ENCODE peak calls at places on chromosomes 2 and 18, in five cellular contexts. One of them, this sample, is unnamed.

GRCh38 chr18:79575891-79576685 is 103.5 kb upstream of the CTDP1 start:
- DNase-seq in fibroblast of pulmonary artery: peak; percentile 63
- DNase-seq in brain microvascular endothelial cell: peak; percentile 26
- DNase-seq in colonic mucosa: no peak
- DNase-seq in breast epithelium: peak; percentile 67
- DNase-seq in this sample: peak; percentile 18

GRCh38 chr2:236117396-236117795 is 50.8 kb downstream of the GBX2 start:
- DNase-seq in colonic mucosa: no peak
- DNase-seq in brain microvascular endothelial cell: no peak
- DNase-seq in fibroblast of pulmonary artery: no peak
- DNase-seq in breast epithelium: no peak
- DNase-seq in this sample: no peak

GRCh38 chr18:36511791-36512352 is 214.4 kb downstream of the FHOD3 start:
- DNase-seq in breast epithelium: no peak
- DNase-seq in brain microvascular endothelial cell: no peak
- DNase-seq in fibroblast of pulmonary artery: peak; percentile 69
- DNase-seq in colonic mucosa: peak; percentile 50
- DNase-seq in this sample: no peak

GRCh38 chr2:11140492-11140891 is 14.8 kb upstream of the SLC66A3 start:
- DNase-seq in breast epithelium: no peak
- DNase-seq in colonic mucosa: no peak
- DNase-seq in fibroblast of pulmonary artery: no peak
- DNase-seq in brain microvascular endothelial cell: peak; percentile 22
- DNase-seq in this sample: no peak

GRCh38 chr2:164439885-164440284 is 181.4 kb downstream of the GRB14 start:
- DNase-seq in breast epithelium: no peak
- DNase-seq in colonic mucosa: no peak
- DNase-seq in fibroblast of pulmonary artery: no peak
- DNase-seq in brain microvascular endothelial cell: no peak
- DNase-seq in this sample: no peak

GRCh38 chr2:177730363-177730762 is 337.8 kb downstream of the AGPS start:
- DNase-seq in fibroblast of pulmonary artery: no peak
- DNase-seq in brain microvascular endothelial cell: no peak
- DNase-seq in colonic mucosa: no peak
- DNase-seq in breast epithelium: no peak
- DNase-seq in this sample: no peak

GRCh38 chr2:143157001-143157798 is 28.0 kb downstream of the ARHGAP15 start:
- DNase-seq in colonic mucosa: no peak
- DNase-seq in fibroblast of pulmonary artery: no peak
- DNase-seq in breast epithelium: no peak
- DNase-seq in brain microvascular endothelial cell: no peak
- DNase-seq in this sample: no peak

GRCh38 chr2:170715062-170715931 is at the start of gene SP5:
- DNase-seq in colonic mucosa: peak; percentile 65
- DNase-seq in fibroblast of pulmonary artery: peak; percentile 35
- DNase-seq in breast epithelium: peak; percentile 52
- DNase-seq in brain microvascular endothelial cell: peak; percentile 20
- DNase-seq in this sample: no peak

GRCh38 chr2:37456479-37456878 is 112.0 kb downstream of the QPCT start:
- DNase-seq in colonic mucosa: no peak
- DNase-seq in breast epithelium: no peak
- DNase-seq in fibroblast of pulmonary artery: no peak
- DNase-seq in brain microvascular endothelial cell: no peak
- DNase-seq in this sample: no peak

GRCh38 chr2:30410217-30410616 is 36.8 kb upstream of the LCLAT1 start:
- DNase-seq in fibroblast of pulmonary artery: peak; percentile 39
- DNase-seq in colonic mucosa: no peak
- DNase-seq in breast epithelium: no peak
- DNase-seq in brain microvascular endothelial cell: peak; percentile 55
- DNase-seq in this sample: no peak

GRCh38 chr2:96082211-96083063 is 33.9 kb downstream of the ADRA2B start:
- DNase-seq in brain microvascular endothelial cell: no peak
- DNase-seq in fibroblast of pulmonary artery: no peak
- DNase-seq in breast epithelium: no peak
- DNase-seq in colonic mucosa: peak; percentile 12
- DNase-seq in this sample: no peak

GRCh38 chr2:30662268-30663131 is 144.7 kb downstream of the CAPN13 start:
- DNase-seq in breast epithelium: no peak
- DNase-seq in fibroblast of pulmonary artery: no peak
- DNase-seq in colonic mucosa: peak; percentile 44
- DNase-seq in brain microvascular endothelial cell: peak; percentile 59
- DNase-seq in this sample: no peak

GRCh38 chr2:74205586-74205985 is 7.2 kb downstream of the MTHFD2 start:
- DNase-seq in brain microvascular endothelial cell: no peak
- DNase-seq in breast epithelium: peak; percentile 86
- DNase-seq in colonic mucosa: peak; percentile 82
- DNase-seq in fibroblast of pulmonary artery: no peak
- DNase-seq in this sample: no peak

GRCh38 chr2:241842620-241843211 is 16.0 kb downstream of the PDCD1 start:
- DNase-seq in fibroblast of pulmonary artery: no peak
- DNase-seq in brain microvascular endothelial cell: no peak
- DNase-seq in breast epithelium: peak; percentile 51
- DNase-seq in colonic mucosa: no peak
- DNase-seq in this sample: no peak

GRCh38 chr2:9099341-9099751 is 95.9 kb upstream of the MBOAT2 start:
- DNase-seq in fibroblast of pulmonary artery: no peak
- DNase-seq in breast epithelium: no peak
- DNase-seq in brain microvascular endothelial cell: peak; percentile 63
- DNase-seq in colonic mucosa: no peak
- DNase-seq in this sample: no peak

GRCh38 chr18:59902180-59902992 is 2.6 kb downstream of the PMAIP1 start:
- DNase-seq in breast epithelium: no peak
- DNase-seq in brain microvascular endothelial cell: no peak
- DNase-seq in colonic mucosa: no peak
- DNase-seq in fibroblast of pulmonary artery: peak; percentile 62
- DNase-seq in this sample: no peak

GRCh38 chr2:190554357-190555006 is 20.0 kb upstream of the NEMP2 start:
- DNase-seq in breast epithelium: no peak
- DNase-seq in colonic mucosa: no peak
- DNase-seq in brain microvascular endothelial cell: no peak
- DNase-seq in fibroblast of pulmonary artery: no peak
- DNase-seq in this sample: no peak

GRCh38 chr2:100683231-100683630 is 120.4 kb downstream of the PDCL3 start:
- DNase-seq in breast epithelium: no peak
- DNase-seq in brain microvascular endothelial cell: no peak
- DNase-seq in fibroblast of pulmonary artery: no peak
- DNase-seq in colonic mucosa: no peak
- DNase-seq in this sample: no peak

GRCh38 chr2:242098445-242099128 is 229.1 kb downstream of the RTP5 start:
- DNase-seq in colonic mucosa: no peak
- DNase-seq in breast epithelium: no peak
- DNase-seq in brain microvascular endothelial cell: no peak
- DNase-seq in fibroblast of pulmonary artery: no peak
- DNase-seq in this sample: no peak

GRCh38 chr2:38771632-38772031 is 6.4 kb upstream of the GEMIN6 start:
- DNase-seq in fibroblast of pulmonary artery: peak; percentile 33
- DNase-seq in colonic mucosa: no peak
- DNase-seq in breast epithelium: no peak
- DNase-seq in brain microvascular endothelial cell: no peak
- DNase-seq in this sample: no peak

GRCh38 chr2:181172676-181173075 is 192.3 kb downstream of the UBE2E3 start:
- DNase-seq in brain microvascular endothelial cell: no peak
- DNase-seq in fibroblast of pulmonary artery: no peak
- DNase-seq in breast epithelium: no peak
- DNase-seq in colonic mucosa: no peak
- DNase-seq in this sample: no peak

GRCh38 chr2:226093364-226093763 is 693.9 kb downstream of the NYAP2 start:
- DNase-seq in brain microvascular endothelial cell: no peak
- DNase-seq in colonic mucosa: no peak
- DNase-seq in fibroblast of pulmonary artery: no peak
- DNase-seq in breast epithelium: no peak
- DNase-seq in this sample: no peak

GRCh38 chr2:157355618-157356017 is 30.0 kb upstream of the ERMN start:
- DNase-seq in fibroblast of pulmonary artery: peak; percentile 22
- DNase-seq in brain microvascular endothelial cell: no peak
- DNase-seq in breast epithelium: no peak
- DNase-seq in colonic mucosa: no peak
- DNase-seq in this sample: no peak

GRCh38 chr2:218256612-218257350 is 4.0 kb upstream of the GPBAR1 start:
- DNase-seq in fibroblast of pulmonary artery: no peak
- DNase-seq in brain microvascular endothelial cell: no peak
- DNase-seq in breast epithelium: peak; percentile 5
- DNase-seq in colonic mucosa: no peak
- DNase-seq in this sample: no peak

GRCh38 chr2:171883275-171883893 is 10.7 kb downstream of the SLC25A12 start:
- DNase-seq in breast epithelium: no peak
- DNase-seq in colonic mucosa: no peak
- DNase-seq in fibroblast of pulmonary artery: no peak
- DNase-seq in brain microvascular endothelial cell: no peak
- DNase-seq in this sample: no peak

GRCh38 chr2:217622205-217622621 is 380.6 kb downstream of the TNS1 start:
- DNase-seq in fibroblast of pulmonary artery: peak; percentile 10
- DNase-seq in breast epithelium: no peak
- DNase-seq in colonic mucosa: no peak
- DNase-seq in brain microvascular endothelial cell: peak; percentile 47
- DNase-seq in this sample: no peak

GRCh38 chr18:1302861-1303260 is 398.2 kb downstream of the ADCYAP1 start:
- DNase-seq in fibroblast of pulmonary artery: no peak
- DNase-seq in colonic mucosa: no peak
- DNase-seq in breast epithelium: no peak
- DNase-seq in brain microvascular endothelial cell: no peak
- DNase-seq in this sample: no peak

GRCh38 chr2:113084249-113085000 is 16.7 kb downstream of the IL1F10 start:
- DNase-seq in brain microvascular endothelial cell: no peak
- DNase-seq in colonic mucosa: no peak
- DNase-seq in fibroblast of pulmonary artery: peak; percentile 19
- DNase-seq in breast epithelium: no peak
- DNase-seq in this sample: no peak
- TF ChIP-seq CTCF in brain microvascular endothelial cell: peak; percentile 43
- TF ChIP-seq CTCF in colonic mucosa: peak; percentile 30
- TF ChIP-seq CTCF in fibroblast of pulmonary artery: peak; percentile 51
- TF ChIP-seq CTCF in breast epithelium: no peak
- TF ChIP-seq CTCF in this sample: no peak

GRCh38 chr18:6044773-6045172 is 149.5 kb upstream of the TMEM200C start:
- DNase-seq in colonic mucosa: no peak
- DNase-seq in fibroblast of pulmonary artery: peak; percentile 21
- DNase-seq in breast epithelium: no peak
- DNase-seq in brain microvascular endothelial cell: no peak
- DNase-seq in this sample: no peak
- TF ChIP-seq CTCF in colonic mucosa: no peak
- TF ChIP-seq CTCF in fibroblast of pulmonary artery: peak; percentile 22
- TF ChIP-seq CTCF in breast epithelium: no peak
- TF ChIP-seq CTCF in brain microvascular endothelial cell: peak; percentile 62
- TF ChIP-seq CTCF in this sample: no peak

GRCh38 chr18:35123811-35124210 is 82.6 kb downstream of the MAPRE2 start:
- DNase-seq in colonic mucosa: no peak
- DNase-seq in brain microvascular endothelial cell: no peak
- DNase-seq in fibroblast of pulmonary artery: no peak
- DNase-seq in breast epithelium: no peak
- DNase-seq in this sample: no peak

GRCh38 chr18:35118641-35119040 is 77.4 kb downstream of the MAPRE2 start:
- DNase-seq in colonic mucosa: no peak
- DNase-seq in breast epithelium: no peak
- DNase-seq in fibroblast of pulmonary artery: no peak
- DNase-seq in brain microvascular endothelial cell: no peak
- DNase-seq in this sample: no peak

GRCh38 chr18:35121038-35121437 is 79.8 kb downstream of the MAPRE2 start:
- DNase-seq in colonic mucosa: no peak
- DNase-seq in fibroblast of pulmonary artery: no peak
- DNase-seq in brain microvascular endothelial cell: no peak
- DNase-seq in breast epithelium: no peak
- DNase-seq in this sample: no peak

GRCh38 chr18:35121531-35121930 is 80.3 kb downstream of the MAPRE2 start:
- DNase-seq in fibroblast of pulmonary artery: no peak
- DNase-seq in breast epithelium: no peak
- DNase-seq in brain microvascular endothelial cell: no peak
- DNase-seq in colonic mucosa: no peak
- DNase-seq in this sample: no peak

DNA sequence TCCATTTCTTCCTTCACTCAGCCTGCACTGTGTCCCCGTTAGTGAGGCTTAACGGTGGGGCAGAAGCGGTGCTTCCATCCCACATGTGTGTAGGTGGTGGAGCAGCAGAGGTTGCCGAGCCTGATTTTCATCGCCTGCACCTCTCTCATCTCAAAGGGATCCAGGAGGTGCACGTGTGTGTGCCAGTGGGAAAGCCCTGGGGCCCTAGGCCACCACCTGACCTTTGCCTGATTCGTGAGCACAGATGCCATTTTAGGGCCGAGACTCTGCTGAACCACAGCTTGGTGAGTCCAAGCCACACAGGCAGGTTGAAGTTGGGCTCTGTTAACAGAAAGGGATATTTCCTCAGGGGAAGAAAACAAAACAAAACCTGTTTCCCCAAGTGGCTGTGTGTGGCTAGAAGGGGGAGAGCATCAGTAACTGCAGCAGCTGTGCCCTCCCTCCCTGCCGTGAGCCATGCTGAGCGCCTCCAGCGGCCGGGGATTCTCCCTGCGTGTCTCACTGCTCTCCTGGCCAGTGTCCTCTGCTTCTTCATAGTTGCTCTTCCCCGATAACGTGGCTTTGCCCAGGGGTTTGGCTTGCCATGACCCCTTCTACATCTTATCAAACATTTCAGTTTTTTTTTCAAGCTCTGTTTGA is 81.5 kb downstream of the MAPRE2 start:
- DNase-seq in brain microvascular endothelial cell: peak; percentile 37
- DNase-seq in fibroblast of pulmonary artery: no peak
- DNase-seq in colonic mucosa: no peak
- DNase-seq in breast epithelium: no peak
- DNase-seq in this sample: no peak
- TF ChIP-seq CTCF in brain microvascular endothelial cell: peak; percentile 68
- TF ChIP-seq CTCF in fibroblast of pulmonary artery: peak; percentile 11
- TF ChIP-seq CTCF in colonic mucosa: no peak
- TF ChIP-seq CTCF in breast epithelium: no peak
- TF ChIP-seq CTCF in this sample: no peak

GRCh38 chr2:26959320-26959719 is 11.1 kb upstream of the MAPRE3 start:
- DNase-seq in breast epithelium: no peak
- DNase-seq in fibroblast of pulmonary artery: no peak
- DNase-seq in colonic mucosa: no peak
- DNase-seq in brain microvascular endothelial cell: no peak
- DNase-seq in this sample: no peak
- TF ChIP-seq CTCF in breast epithelium: no peak
- TF ChIP-seq CTCF in fibroblast of pulmonary artery: no peak
- TF ChIP-seq CTCF in colonic mucosa: no peak
- TF ChIP-seq CTCF in brain microvascular endothelial cell: no peak
- TF ChIP-seq CTCF in this sample: no peak

GRCh38 chr2:16718551-16719404 is 53.1 kb upstream of the CYRIA start:
- DNase-seq in breast epithelium: no peak
- DNase-seq in colonic mucosa: no peak
- DNase-seq in fibroblast of pulmonary artery: no peak
- DNase-seq in brain microvascular endothelial cell: no peak
- DNase-seq in this sample: no peak
- TF ChIP-seq CTCF in breast epithelium: no peak
- TF ChIP-seq CTCF in colonic mucosa: no peak
- TF ChIP-seq CTCF in fibroblast of pulmonary artery: no peak
- TF ChIP-seq CTCF in brain microvascular endothelial cell: no peak
- TF ChIP-seq CTCF in this sample: no peak

DNA sequence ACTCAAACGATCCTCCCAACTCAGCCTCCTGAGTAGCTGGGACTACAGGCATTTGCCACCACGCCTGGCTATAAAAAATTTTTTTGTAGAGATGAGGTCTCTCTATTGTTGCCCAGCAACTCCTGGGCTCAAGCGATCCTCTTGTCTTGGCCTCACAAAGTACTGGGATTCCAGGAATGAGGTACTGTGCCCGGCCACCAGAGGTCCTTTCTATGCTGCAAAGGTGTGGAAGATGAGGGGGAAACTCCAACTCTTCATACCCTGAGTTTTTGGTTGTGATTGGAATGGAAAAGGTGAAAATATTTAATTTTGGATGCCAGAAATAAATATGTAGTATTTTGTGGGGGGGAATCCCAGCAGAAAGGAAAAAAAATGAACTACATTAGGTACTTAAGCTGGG is 36.0 kb downstream of the MRPL33 start:
- DNase-seq in colonic mucosa: peak; percentile 42
- DNase-seq in fibroblast of pulmonary artery: peak; percentile 63
- DNase-seq in breast epithelium: no peak
- DNase-seq in brain microvascular endothelial cell: peak; percentile 28
- DNase-seq in this sample: no peak
- TF ChIP-seq CTCF in colonic mucosa: peak; percentile 46
- TF ChIP-seq CTCF in fibroblast of pulmonary artery: peak; percentile 71
- TF ChIP-seq CTCF in breast epithelium: peak; percentile 61
- TF ChIP-seq CTCF in brain microvascular endothelial cell: peak; percentile 85
- TF ChIP-seq CTCF in this sample: no peak

This sample was measured in omental fat pad.